ENCODE peak calls at places on chromosomes 3 and 15, in seven cellular contexts. V is pancreas; Q is breast epithelium; D is CD8-positive, alpha-beta memory T cell; B is esophagus squamous epithelium; U is aorta; K is CD4-positive, CD25-positive, alpha-beta regulatory T cell. S is an unnamed sample. For H3K4me1 and H3K36me3, the result is how much of the 10 kb centered on the place peaks cover.

GRCh38 chr3:185423178-185423577 is 60.2 kb downstream of the MAP3K13 start:
- DNase-seq in V (no peak), Q (no peak), D (no peak), B (no peak), U (no peak), K (no peak), S (no peak)

GRCh38 chr15:76809704-76810103 is 95.4 kb downstream of the SCAPER start:
- DNase-seq in V (no peak), Q (no peak), D (no peak), B (no peak), U (no peak), K (no peak), S (no peak)

GRCh38 chr3:169044341-169045113 is 619.0 kb downstream of the MECOM start:
- DNase-seq in V (no peak), Q (no peak), D (no peak), B (no peak), U (no peak), K (no peak), S (no peak)

GRCh38 chr15:66609876-66610275 is 44.1 kb upstream of the LCTL start:
- DNase-seq in V (no peak), Q (no peak), D (no peak), B (no peak), U (peak), K (no peak), S (no peak)

GRCh38 chr3:101859882-101860281 is 10.6 kb downstream of the NFKBIZ start:
- DNase-seq in V (no peak), Q (no peak), D (no peak), B (no peak), U (no peak), K (no peak), S (no peak)

GRCh38 chr15:63041982-63042878 is at the start of gene TPM1:
- DNase-seq in V (peak), Q (peak), D (no peak), B (no peak), U (peak), K (no peak), S (no peak)

GRCh38 chr3:129618901-129619671 is 12.6 kb upstream of the PLXND1 start:
- DNase-seq in V (peak), Q (no peak), D (no peak), B (no peak), U (peak), K (no peak), S (no peak)

GRCh38 chr15:25715536-25716413 is 147.4 kb downstream of the ATP10A start:
- DNase-seq in V (no peak), Q (no peak), D (no peak), B (no peak), U (no peak), K (no peak), S (no peak)

GRCh38 chr3:94349310-94349848 is 286.5 kb downstream of the NSUN3 start:
- DNase-seq in V (no peak), Q (no peak), D (no peak), B (no peak), U (no peak), K (no peak), S (no peak)

GRCh38 chr3:10764314-10765051 is 51.5 kb upstream of the SLC6A11 start:
- DNase-seq in V (peak), Q (no peak), D (no peak), B (no peak), U (no peak), K (no peak), S (no peak)

GRCh38 chr3:87615506-87615905 is 339.1 kb upstream of the POU1F1 start:
- DNase-seq in V (no peak), Q (no peak), D (no peak), B (no peak), U (no peak), K (no peak), S (no peak)

GRCh38 chr15:91508633-91509032 is 344.9 kb upstream of the SLCO3A1 start:
- DNase-seq in V (no peak), Q (no peak), D (no peak), B (no peak), U (no peak), K (no peak), S (no peak)
- H3K4me1 ChIP-seq in V (under half), Q (under half), D (under half), B (under half), U (under half), K (under half), S (under half)

DNA sequence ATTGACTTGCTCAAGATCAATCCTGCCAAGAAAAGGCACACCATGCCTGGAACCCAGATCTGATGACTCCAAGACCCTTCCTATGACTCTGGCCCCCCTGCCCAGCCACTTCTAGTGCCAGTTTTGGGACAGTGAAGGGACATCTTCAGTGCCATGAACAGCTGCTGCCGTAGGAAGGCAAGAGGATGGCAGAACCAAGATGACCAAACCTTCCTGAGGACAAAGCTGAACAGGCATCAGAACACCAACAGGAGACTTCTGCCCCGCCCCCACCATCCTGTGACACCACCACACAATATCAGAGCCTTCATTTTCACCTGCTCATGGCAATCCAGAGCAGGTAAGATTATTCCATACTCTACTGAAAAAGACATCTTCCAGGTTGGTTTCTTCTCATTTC is 33.0 kb downstream of the ZNF445 start:
- DNase-seq in V (no peak), Q (no peak), D (no peak), B (no peak), U (no peak), K (no peak), S (no peak)
- H3K36me3 ChIP-seq in V (under half), Q (under half), D (under half), B (under half), U (under half), K (under half), S (under half)

DNA sequence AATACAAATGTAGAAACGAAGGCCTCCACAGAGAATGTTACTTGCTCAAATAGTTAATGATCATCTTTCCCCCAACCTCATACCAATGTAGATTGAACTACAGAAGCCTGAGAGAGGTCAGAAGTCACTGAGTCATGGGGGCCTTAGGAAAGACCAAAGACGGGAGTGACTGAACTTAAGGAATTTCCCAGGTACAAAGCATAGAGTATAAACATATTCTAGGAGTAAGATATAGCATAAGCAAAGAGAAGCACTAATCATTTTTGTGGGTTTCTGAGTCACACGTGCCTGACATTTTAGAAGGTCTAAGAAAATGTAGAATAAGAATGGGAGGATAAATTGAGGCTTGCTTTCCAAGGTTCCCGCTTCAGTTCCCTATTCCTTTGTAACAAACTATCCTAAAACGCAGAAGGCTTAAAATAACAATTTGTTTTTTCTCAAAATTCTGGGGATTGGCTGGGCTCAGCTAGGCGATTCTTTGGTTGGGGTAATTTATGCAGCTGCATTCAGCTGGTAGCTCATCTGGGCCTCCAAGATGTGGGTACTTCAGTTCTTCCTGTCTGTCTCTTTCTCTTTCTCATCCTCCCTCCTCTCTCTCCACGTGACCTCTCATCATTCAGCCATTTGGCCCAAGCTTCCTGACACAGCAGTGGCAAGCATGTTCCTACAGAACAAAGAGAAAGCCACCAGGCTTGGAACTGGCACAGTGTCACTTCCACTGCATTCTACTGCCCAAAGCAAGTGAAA is 422.6 kb downstream of the FOXP1 start:
- DNase-seq in V (no peak), Q (no peak), D (no peak), B (no peak), U (no peak), K (no peak), S (no peak)
- H3K4me3 ChIP-seq in V (no peak), Q (no peak), D (no peak), B (no peak), U (no peak), K (no peak), S (no peak)

GRCh38 chr15:74832826-74833225 is 6.4 kb downstream of the CPLX3 start:
- DNase-seq in V (no peak), Q (no peak), D (no peak), B (no peak), U (no peak), K (no peak), S (no peak)
- H3K4me1 ChIP-seq in V (under half), Q (under half), D (under half), B (under half), U (under half), K (under half), S (under half)

DNA sequence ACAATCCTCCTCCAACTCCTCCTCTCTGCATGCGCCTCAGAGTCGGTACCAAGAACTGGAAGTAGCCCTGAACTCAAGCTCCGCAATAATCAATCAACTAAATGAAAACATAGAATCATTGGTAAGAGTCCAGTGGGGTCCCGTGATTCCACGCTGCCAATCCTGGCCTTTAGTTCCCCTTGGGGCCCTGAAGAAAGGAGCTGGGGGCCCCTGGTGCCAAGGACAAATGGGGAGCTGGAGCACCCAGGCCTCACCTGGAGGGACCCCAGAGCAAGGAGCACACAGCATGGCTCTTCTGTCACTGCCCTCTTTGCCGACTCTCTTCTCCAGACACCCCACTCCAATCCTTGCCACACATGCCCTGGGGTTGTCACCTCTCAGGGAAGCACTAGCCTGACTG is 80.3 kb downstream of the ADAMTS7 start:
- DNase-seq in V (no peak), Q (no peak), D (no peak), B (no peak), U (no peak), K (no peak), S (no peak)
- H3K36me3 ChIP-seq in V (under half), Q (under half), D (under half), B (under half), U (under half), K (under half), S (under half)

GRCh38 chr3:117035785-117036184 is 326.2 kb downstream of the TUSC7 start:
- DNase-seq in V (no peak), Q (no peak), D (no peak), B (no peak), U (peak), K (no peak), S (no peak)

DNA sequence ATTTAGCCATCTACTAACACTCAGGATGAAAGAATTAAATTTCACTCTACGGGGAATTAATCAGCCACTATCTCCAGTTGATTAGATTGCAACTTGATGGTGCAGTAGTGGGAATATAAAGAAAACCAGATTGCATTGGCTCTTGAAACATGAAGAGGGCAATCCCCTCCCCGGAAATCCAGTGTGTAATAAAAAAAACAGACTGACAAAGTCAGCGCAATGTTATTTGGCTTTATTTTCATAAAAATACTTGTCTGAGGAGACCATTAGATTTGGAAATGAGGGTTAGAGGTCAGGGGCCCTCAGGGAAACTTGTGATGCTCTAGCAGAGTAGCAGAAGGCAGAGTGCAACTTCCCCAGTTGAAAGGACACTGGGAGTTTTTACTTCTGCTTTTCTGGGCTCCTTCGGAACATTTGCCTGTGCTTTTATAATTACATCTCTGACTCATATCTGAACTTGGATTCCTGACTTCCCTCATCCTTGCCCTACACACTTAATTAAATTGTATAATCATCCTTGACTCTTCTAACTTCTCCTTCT is 326.8 kb downstream of the TUSC7 start:
- DNase-seq in V (no peak), Q (peak), D (no peak), B (no peak), U (peak), K (no peak), S (no peak)
- H3K4me3 ChIP-seq in V (no peak), Q (no peak), D (no peak), B (no peak), U (no peak), K (no peak), S (no peak)

GRCh38 chr3:197381371-197381770 is 83.0 kb upstream of the DLG1 start:
- DNase-seq in V (no peak), Q (no peak), D (no peak), B (no peak), U (no peak), K (no peak), S (no peak)
- H3K4me1 ChIP-seq in V (under half), Q (under half), D (under half), B (under half), U (under half), K (under half), S (under half)

GRCh38 chr3:53234841-53235232 is 21.0 kb downstream of the TKT start:
- DNase-seq in V (peak), Q (no peak), D (no peak), B (no peak), U (peak), K (no peak), S (no peak)

GRCh38 chr3:53238051-53238850 is 17.6 kb downstream of the TKT start:
- DNase-seq in V (no peak), Q (peak), D (no peak), B (no peak), U (peak), K (no peak), S (no peak)

GRCh38 chr3:53234130-53234840 is 21.5 kb downstream of the TKT start:
- DNase-seq in V (peak), Q (no peak), D (no peak), B (no peak), U (peak), K (no peak), S (no peak)

GRCh38 chr3:53235545-53235944 is 20.3 kb downstream of the TKT start:
- DNase-seq in V (peak), Q (no peak), D (no peak), B (no peak), U (peak), K (no peak), S (no peak)

GRCh38 chr3:53236112-53236841 is 19.5 kb downstream of the TKT start:
- DNase-seq in V (no peak), Q (no peak), D (no peak), B (no peak), U (peak), K (no peak), S (no peak)
- H3K36me3 ChIP-seq in V (under half), Q (under half), D (under half), B (half or more), U (under half), K (half or more), S (under half)

GRCh38 chr3:27713066-27713400 is 9.1 kb downstream of the EOMES start:
- DNase-seq in V (no peak), Q (no peak), D (no peak), B (no peak), U (no peak), K (no peak), S (no peak)
- H3K4me3 ChIP-seq in V (peak), Q (peak), D (peak), B (peak), U (peak), K (peak), S (peak)